ENCODE peak calls at places on chromosomes 1 and 21, in five cellular contexts. E, C, Q, T and F are unnamed samples.

GRCh38 chr1:117627562-117628165 is 21.8 kb downstream of the TENT5C start:
- DNase-seq in C (no peak), T (no peak), Q (no peak), E (no peak), F (no peak)

GRCh38 chr1:33394716-33395115 is 36.2 kb downstream of the PHC2 start:
- DNase-seq in T (no peak), E (no peak), C (no peak), Q (no peak), F (no peak)

GRCh38 chr1:109282497-109282951 is 421 bp downstream of the PSRC1 start:
- DNase-seq in Q (no peak), E (no peak), C (no peak), T (no peak), F (no peak)

GRCh38 chr1:167599839-167600581 is 30.0 kb upstream of the RCSD1 start:
- DNase-seq in Q (peak; percentile 42), C (peak; percentile 23), E (peak; percentile 63), T (peak; percentile 36), F (no peak)

GRCh38 chr1:54334996-54335395 is 71.2 kb downstream of the SSBP3 start:
- DNase-seq in Q (no peak), E (no peak), T (no peak), C (no peak), F (no peak)

GRCh38 chr1:242017580-242018233 is 18.8 kb upstream of the MAP1LC3C start:
- DNase-seq in T (peak; percentile 64), C (peak; percentile 50), E (peak; percentile 33), Q (peak; percentile 69), F (no peak)

GRCh38 chr1:108561731-108562326 is 1.9 kb downstream of the EEIG2 start:
- DNase-seq in T (peak; percentile 62), Q (peak; percentile 77), E (peak; percentile 58), C (peak; percentile 81), F (no peak)

GRCh38 chr1:200483491-200484143 is 73.8 kb upstream of the ZNF281 start:
- DNase-seq in E (peak; percentile 97), T (peak; percentile 100), C (peak; percentile 81), Q (peak; percentile 95), F (peak; percentile 95)

GRCh38 chr1:231421616-231421970 is 494 bp downstream of the EGLN1 start:
- DNase-seq in Q (no peak), T (no peak), E (peak; percentile 60), C (peak; percentile 49), F (no peak)

GRCh38 chr1:34686531-34686930 is 68.3 kb upstream of the GJB5 start:
- DNase-seq in C (no peak), Q (no peak), T (no peak), E (no peak), F (no peak)

GRCh38 chr1:18090636-18091035 is 17.0 kb upstream of the IGSF21 start:
- DNase-seq in C (no peak), T (no peak), Q (no peak), E (no peak), F (no peak)

GRCh38 chr1:208216062-208216461 is 28.1 kb downstream of the PLXNA2 start:
- DNase-seq in T (no peak), Q (no peak), E (no peak), C (no peak), F (no peak)

GRCh38 chr1:186715887-186716809 is 35.9 kb upstream of the PTGS2 start:
- DNase-seq in T (no peak), E (no peak), Q (peak; percentile 94), C (no peak), F (no peak)

GRCh38 chr1:67844988-67845387 is 11.7 kb upstream of the GNG12 start:
- DNase-seq in T (no peak), C (no peak), Q (no peak), E (no peak), F (no peak)

GRCh38 chr1:88191917-88192316 is 492.2 kb upstream of the PKN2 start:
- DNase-seq in E (no peak), T (no peak), Q (no peak), C (no peak), F (no peak)

GRCh38 chr1:31013187-31013864 is 52.2 kb downstream of the PUM1 start:
- DNase-seq in T (no peak), Q (no peak), C (no peak), E (peak; percentile 63), F (no peak)

DNA sequence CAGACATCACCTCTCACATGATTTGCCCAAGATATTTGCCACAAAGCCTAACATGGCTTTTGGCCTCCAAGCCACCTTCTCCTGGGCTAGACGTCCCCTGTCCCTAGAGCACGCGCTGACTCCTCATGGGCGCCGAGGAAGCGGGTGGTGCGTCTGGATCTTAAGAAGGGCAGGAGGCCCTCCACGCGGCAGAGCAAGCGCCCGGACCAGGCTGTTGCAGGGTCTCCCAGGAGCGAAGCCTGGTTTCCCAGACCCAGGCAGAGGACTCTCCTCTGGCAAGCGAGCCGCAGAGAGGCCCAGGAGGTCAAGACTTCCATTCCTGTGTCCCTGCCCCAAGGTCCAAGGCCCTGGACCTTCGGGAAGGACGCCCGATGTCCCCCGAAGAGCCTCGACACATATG is 101.7 kb upstream of the TTC34 start:
- DNase-seq in E (no peak), C (no peak), Q (no peak), T (no peak), F (no peak)
- H3K27ac ChIP-seq in E (no peak overlapping the region), C (no peak overlapping the region), Q (no peak overlapping the region), T (no peak overlapping the region), F (no peak overlapping the region)

DNA sequence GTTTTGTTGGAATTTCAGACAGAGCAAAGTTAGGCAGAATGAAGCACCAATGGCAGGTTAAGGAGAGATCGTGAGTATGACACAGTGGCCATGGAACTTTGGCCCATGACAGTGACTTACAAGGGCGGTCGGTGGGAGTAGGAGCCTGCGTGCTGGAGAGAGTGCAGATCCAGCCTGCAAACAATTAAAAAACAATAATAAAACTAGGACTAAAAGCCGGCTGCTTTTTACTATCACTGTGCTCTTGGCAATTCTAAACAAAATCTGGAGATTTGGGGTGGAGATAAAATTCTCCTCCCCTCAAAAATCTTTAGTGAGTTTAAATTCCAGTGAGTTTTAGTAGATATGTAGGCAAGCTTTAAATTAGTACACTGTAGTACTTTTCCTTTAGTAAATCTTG is 96.9 kb downstream of the DHRS3 start:
- DNase-seq in E (no peak), Q (no peak), C (no peak), T (no peak), F (no peak)
- H3K27ac ChIP-seq in E (no peak overlapping the region), Q (peak overlapping the region; percentile 49), C (no peak overlapping the region), T (no peak overlapping the region), F (no peak overlapping the region)

DNA sequence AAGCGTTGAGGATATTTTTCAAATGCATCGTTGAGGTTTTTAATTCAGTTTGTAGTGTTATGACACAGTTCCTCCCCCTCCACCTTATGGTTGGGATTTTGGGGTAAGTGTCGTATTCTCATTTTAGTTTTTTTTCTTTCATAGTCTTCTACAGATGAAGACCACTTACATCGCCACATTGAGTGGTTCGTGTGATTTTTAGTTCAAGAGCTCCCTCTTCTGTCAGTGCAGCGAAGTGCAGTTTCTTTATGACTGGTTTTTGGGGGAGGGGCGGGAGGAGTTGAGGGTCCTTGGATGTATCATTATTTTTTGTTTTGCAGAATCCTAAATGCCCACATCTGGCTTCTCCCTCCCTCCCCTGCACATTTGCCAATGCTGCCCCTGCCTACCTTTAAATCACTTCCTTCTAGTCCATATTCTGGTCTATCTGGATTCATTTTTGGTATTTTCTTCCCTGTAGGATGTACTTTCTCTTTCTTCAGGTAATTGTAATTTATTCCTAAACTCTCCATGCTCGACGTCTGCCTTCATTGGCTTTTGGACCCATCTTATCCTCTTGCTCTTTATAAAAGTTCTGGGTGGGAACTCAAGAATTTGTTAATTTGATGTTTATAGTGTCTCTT is 433.1 kb downstream of the CAMTA1 start:
- DNase-seq in Q (peak; percentile 58), E (peak; percentile 14), T (peak; percentile 55), C (peak; percentile 28), F (no peak)
- H3K27ac ChIP-seq in Q (peak overlapping the region; percentile 87), E (no peak overlapping the region), T (no peak overlapping the region), C (no peak overlapping the region), F (no peak overlapping the region)

GRCh38 chr1:155024315-155024714 is 9.3 kb downstream of the DCST2 start:
- DNase-seq in E (no peak), T (no peak), C (no peak), Q (no peak), F (no peak)

GRCh38 chr1:155023627-155024026 is 10.0 kb downstream of the DCST2 start:
- DNase-seq in C (no peak), E (no peak), Q (no peak), T (no peak), F (no peak)

GRCh38 chr1:155026154-155026553 is 7.4 kb downstream of the DCST2 start:
- DNase-seq in T (no peak), E (no peak), C (no peak), Q (no peak), F (no peak)

GRCh38 chr1:155029513-155030242 is 3.9 kb downstream of the DCST2 start:
- DNase-seq in E (no peak), Q (no peak), T (no peak), C (no peak), F (no peak)

DNA sequence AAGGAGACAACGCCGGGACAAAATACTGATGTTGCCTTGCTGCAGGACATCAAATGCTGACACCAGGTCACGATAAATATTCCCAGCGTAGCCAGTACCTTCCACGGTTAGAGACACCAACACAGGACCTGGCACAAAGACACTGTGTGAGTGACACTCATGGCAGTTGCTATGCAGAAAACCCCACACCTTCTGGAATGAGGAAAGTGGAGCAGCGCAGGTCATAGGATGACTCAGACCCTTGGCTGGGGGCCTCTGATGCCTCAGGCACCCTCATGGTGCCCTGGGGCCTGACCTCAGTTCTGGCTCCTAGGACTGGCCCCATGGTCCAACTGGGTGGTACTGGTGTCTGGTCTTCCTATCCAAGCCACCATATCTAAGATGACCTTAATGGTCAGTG is 7.0 kb downstream of the DCST2 start:
- DNase-seq in C (peak; percentile 75), E (no peak), T (no peak), Q (peak; percentile 57), F (no peak)
- H3K27ac ChIP-seq in C (peak overlapping the region; percentile 48), E (no peak overlapping the region), T (peak overlapping the region; percentile 26), Q (peak overlapping the region; percentile 83), F (no peak overlapping the region)

GRCh38 chr21:20272791-20273362 is 725.3 kb upstream of the NCAM2 start:
- DNase-seq in C (no peak), E (no peak), Q (no peak), T (peak; percentile 2), F (no peak)
- H3K27ac ChIP-seq in C (no peak overlapping the region), E (no peak overlapping the region), Q (no peak overlapping the region), T (no peak overlapping the region), F (no peak overlapping the region)

GRCh38 chr1:76012341-76013208 is 62.0 kb upstream of the ST6GALNAC3 start:
- DNase-seq in E (no peak), C (no peak), Q (no peak), T (no peak), F (no peak)
- H3K27ac ChIP-seq in E (no peak overlapping the region), C (no peak overlapping the region), Q (no peak overlapping the region), T (no peak overlapping the region), F (no peak overlapping the region)

DNA sequence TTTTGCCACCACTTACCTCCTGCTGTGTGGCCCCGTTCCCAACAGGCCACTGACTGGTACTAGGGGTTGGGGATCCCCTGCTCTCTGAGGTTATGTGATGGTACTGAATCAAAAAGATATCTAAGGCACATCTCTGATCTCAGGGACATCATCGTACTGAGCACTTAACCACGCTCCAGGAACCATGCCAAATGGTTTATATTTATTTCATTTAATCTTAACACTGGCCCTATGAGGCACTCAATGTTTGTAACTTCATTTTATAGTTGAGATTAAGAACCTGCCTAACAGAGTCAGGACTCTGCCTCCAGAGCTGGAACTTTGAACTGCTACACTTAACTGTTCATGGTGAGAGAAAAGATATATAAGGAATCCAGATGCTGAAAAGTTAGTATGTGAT is 98.0 kb upstream of the HP1BP3 start:
- DNase-seq in C (no peak), E (no peak), T (no peak), Q (no peak), F (no peak)
- H3K27ac ChIP-seq in C (no peak overlapping the region), E (no peak overlapping the region), T (peak overlapping the region; percentile 52), Q (peak overlapping the region; percentile 38), F (peak overlapping the region; percentile 80)